ENCODE peak calls at places on chromosomes 4 and X, in six cellular contexts. C, P, W, I, V and X are unnamed samples.

GRCh38 chrX:25034889-25035288 is 19.1 kb upstream of the ARX start:
- DNase-seq in C (no peak), P (no peak), W (no peak), I (no peak), V (no peak), X (no peak)

GRCh38 chrX:129737921-129738320 is 858 bp upstream of the XPNPEP2 start:
- DNase-seq in C (no peak), P (no peak), W (peak), I (no peak), V (no peak), X (no peak)

GRCh38 chr4:154329268-154329858 is 162.2 kb downstream of the DCHS2 start:
- DNase-seq in C (no peak), P (no peak), W (peak), I (no peak), V (no peak), X (no peak)

GRCh38 chr4:1413687-1414479 is 7.6 kb upstream of the NKX1-1 start:
- DNase-seq in C (no peak), P (no peak), W (no peak), I (no peak), V (no peak), X (no peak)

GRCh38 chrX:38803609-38804480 is 2.6 kb downstream of the MID1IP1 start:
- DNase-seq in C (peak), P (no peak), W (peak), I (peak), V (peak), X (peak)

GRCh38 chr4:56979674-56980073 is 978 bp downstream of the POLR2B start:
- DNase-seq in C (peak), P (no peak), W (peak), I (peak), V (peak), X (no peak)

GRCh38 chr4:48558026-48558425 is 68.0 kb downstream of the ZAR1 start:
- DNase-seq in C (no peak), P (no peak), W (no peak), I (no peak), V (no peak), X (no peak)

GRCh38 chr4:186765138-186765537 is 41.5 kb upstream of the FAT1 start:
- DNase-seq in C (no peak), P (no peak), W (peak), I (no peak), V (no peak), X (no peak)

GRCh38 chr4:141884070-141884469 is 247.7 kb downstream of the IL15 start:
- DNase-seq in C (no peak), P (no peak), W (no peak), I (no peak), V (no peak), X (no peak)

GRCh38 chr4:162456106-162456505 is 292.3 kb upstream of the FSTL5 start:
- DNase-seq in C (no peak), P (no peak), W (no peak), I (no peak), V (no peak), X (no peak)